ENCODE peak calls at places on chromosomes 1 and 21, in nine cellular contexts. One of them, this sample, is unnamed.

GRCh38 chr1:160374291-160374690 is 7.4 kb downstream of the NHLH1 start:
- DNase-seq in heart left ventricle: no peak
- DNase-seq in prostate gland: no peak
- DNase-seq in sigmoid colon: no peak
- DNase-seq in neural progenitor cell: no peak
- DNase-seq in cardiac muscle cell: no peak
- DNase-seq in ovary: no peak
- DNase-seq in tibial nerve: no peak
- DNase-seq in body of pancreas: no peak
- DNase-seq in this sample: no peak

GRCh38 chr1:214282696-214283225 is 1.8 kb downstream of the SMYD2 start:
- DNase-seq in sigmoid colon: no peak
- DNase-seq in cardiac muscle cell: no peak
- DNase-seq in tibial nerve: no peak
- DNase-seq in neural progenitor cell: no peak
- DNase-seq in heart left ventricle: no peak
- DNase-seq in ovary: no peak
- DNase-seq in body of pancreas: no peak
- DNase-seq in prostate gland: no peak
- DNase-seq in this sample: no peak

GRCh38 chr1:206430031-206430983 is 40.0 kb upstream of the IKBKE start:
- DNase-seq in neural progenitor cell: no peak
- DNase-seq in body of pancreas: no peak
- DNase-seq in prostate gland: no peak
- DNase-seq in tibial nerve: no peak
- DNase-seq in cardiac muscle cell: no peak
- DNase-seq in sigmoid colon: no peak
- DNase-seq in heart left ventricle: no peak
- DNase-seq in ovary: no peak
- DNase-seq in this sample: no peak

GRCh38 chr1:219041141-219041540 is 132.5 kb upstream of the LYPLAL1 start:
- DNase-seq in neural progenitor cell: no peak
- DNase-seq in prostate gland: no peak
- DNase-seq in sigmoid colon: no peak
- DNase-seq in ovary: no peak
- DNase-seq in heart left ventricle: no peak
- DNase-seq in cardiac muscle cell: no peak
- DNase-seq in body of pancreas: no peak
- DNase-seq in tibial nerve: no peak
- DNase-seq in this sample: no peak

GRCh38 chr1:244254467-244254866 is 197.2 kb downstream of the ADSS2 start:
- DNase-seq in body of pancreas: no peak
- DNase-seq in tibial nerve: no peak
- DNase-seq in prostate gland: no peak
- DNase-seq in sigmoid colon: no peak
- DNase-seq in ovary: no peak
- DNase-seq in cardiac muscle cell: no peak
- DNase-seq in heart left ventricle: peak; percentile 63
- DNase-seq in neural progenitor cell: no peak
- DNase-seq in this sample: peak; percentile 50

GRCh38 chr1:149936076-149936991 is at the start of gene MTMR11:
- DNase-seq in body of pancreas: peak; percentile 39
- DNase-seq in heart left ventricle: no peak
- DNase-seq in neural progenitor cell: peak; percentile 23
- DNase-seq in prostate gland: peak; percentile 32
- DNase-seq in cardiac muscle cell: no peak
- DNase-seq in tibial nerve: peak; percentile 26
- DNase-seq in ovary: peak; percentile 56
- DNase-seq in sigmoid colon: peak; percentile 80
- DNase-seq in this sample: no peak

GRCh38 chr1:164695956-164696665 is 137.1 kb downstream of the PBX1 start:
- DNase-seq in body of pancreas: no peak
- DNase-seq in prostate gland: no peak
- DNase-seq in neural progenitor cell: no peak
- DNase-seq in ovary: no peak
- DNase-seq in cardiac muscle cell: no peak
- DNase-seq in heart left ventricle: no peak
- DNase-seq in sigmoid colon: no peak
- DNase-seq in tibial nerve: no peak
- DNase-seq in this sample: no peak

GRCh38 chr1:217211484-217211883 is 419.4 kb downstream of the GPATCH2 start:
- DNase-seq in neural progenitor cell: no peak
- DNase-seq in tibial nerve: no peak
- DNase-seq in ovary: no peak
- DNase-seq in heart left ventricle: no peak
- DNase-seq in prostate gland: no peak
- DNase-seq in body of pancreas: no peak
- DNase-seq in cardiac muscle cell: no peak
- DNase-seq in sigmoid colon: no peak
- DNase-seq in this sample: no peak

GRCh38 chr1:153470707-153471106 is 10.3 kb upstream of the S100A7 start:
- DNase-seq in cardiac muscle cell: no peak
- DNase-seq in tibial nerve: no peak
- DNase-seq in sigmoid colon: no peak
- DNase-seq in prostate gland: no peak
- DNase-seq in ovary: no peak
- DNase-seq in neural progenitor cell: no peak
- DNase-seq in body of pancreas: no peak
- DNase-seq in heart left ventricle: no peak
- DNase-seq in this sample: no peak

GRCh38 chr1:78492376-78492950 is 1.7 kb downstream of the PTGFR start:
- DNase-seq in sigmoid colon: no peak
- DNase-seq in neural progenitor cell: no peak
- DNase-seq in prostate gland: no peak
- DNase-seq in ovary: no peak
- DNase-seq in body of pancreas: no peak
- DNase-seq in heart left ventricle: no peak
- DNase-seq in tibial nerve: no peak
- DNase-seq in cardiac muscle cell: no peak
- DNase-seq in this sample: no peak

GRCh38 chr1:18363436-18363835 is 117.3 kb upstream of the KLHDC7A start:
- DNase-seq in heart left ventricle: no peak
- DNase-seq in neural progenitor cell: no peak
- DNase-seq in prostate gland: no peak
- DNase-seq in sigmoid colon: no peak
- DNase-seq in cardiac muscle cell: no peak
- DNase-seq in tibial nerve: no peak
- DNase-seq in body of pancreas: no peak
- DNase-seq in ovary: no peak
- DNase-seq in this sample: no peak

GRCh38 chr1:150601540-150601939 is 22.1 kb upstream of the MCL1 start:
- DNase-seq in sigmoid colon: no peak
- DNase-seq in neural progenitor cell: no peak
- DNase-seq in tibial nerve: no peak
- DNase-seq in cardiac muscle cell: no peak
- DNase-seq in ovary: no peak
- DNase-seq in prostate gland: no peak
- DNase-seq in heart left ventricle: no peak
- DNase-seq in body of pancreas: no peak
- DNase-seq in this sample: no peak

GRCh38 chr1:45136984-45137383 is 69.4 kb downstream of the ZSWIM5 start:
- DNase-seq in body of pancreas: no peak
- DNase-seq in ovary: no peak
- DNase-seq in prostate gland: no peak
- DNase-seq in neural progenitor cell: no peak
- DNase-seq in sigmoid colon: no peak
- DNase-seq in cardiac muscle cell: no peak
- DNase-seq in heart left ventricle: no peak
- DNase-seq in tibial nerve: no peak
- DNase-seq in this sample: no peak
- H3K4me3 ChIP-seq in body of pancreas: no peak overlapping the region
- H3K4me3 ChIP-seq in ovary: no peak overlapping the region
- H3K4me3 ChIP-seq in prostate gland: no peak overlapping the region
- H3K4me3 ChIP-seq in neural progenitor cell: no peak overlapping the region
- H3K4me3 ChIP-seq in sigmoid colon: no peak overlapping the region
- H3K4me3 ChIP-seq in cardiac muscle cell: no peak overlapping the region
- H3K4me3 ChIP-seq in heart left ventricle: no peak overlapping the region
- H3K4me3 ChIP-seq in tibial nerve: no peak overlapping the region
- H3K4me3 ChIP-seq in this sample: no peak overlapping the region

GRCh38 chr1:93708734-93709481 is 27.3 kb upstream of the BCAR3 start:
- DNase-seq in body of pancreas: no peak
- DNase-seq in tibial nerve: no peak
- DNase-seq in neural progenitor cell: no peak
- DNase-seq in ovary: peak; percentile 43
- DNase-seq in heart left ventricle: peak; percentile 59
- DNase-seq in cardiac muscle cell: peak; percentile 59
- DNase-seq in sigmoid colon: no peak
- DNase-seq in prostate gland: no peak
- DNase-seq in this sample: no peak
- H3K27ac ChIP-seq in body of pancreas: no peak overlapping the region
- H3K27ac ChIP-seq in tibial nerve: no peak overlapping the region
- H3K27ac ChIP-seq in neural progenitor cell: no peak overlapping the region
- H3K27ac ChIP-seq in ovary: no peak overlapping the region
- H3K27ac ChIP-seq in heart left ventricle: peak overlapping the region; percentile 58
- H3K27ac ChIP-seq in cardiac muscle cell: no peak overlapping the region
- H3K27ac ChIP-seq in sigmoid colon: no peak overlapping the region
- H3K27ac ChIP-seq in prostate gland: peak overlapping the region; percentile 26
- H3K27ac ChIP-seq in this sample: no peak overlapping the region

DNA sequence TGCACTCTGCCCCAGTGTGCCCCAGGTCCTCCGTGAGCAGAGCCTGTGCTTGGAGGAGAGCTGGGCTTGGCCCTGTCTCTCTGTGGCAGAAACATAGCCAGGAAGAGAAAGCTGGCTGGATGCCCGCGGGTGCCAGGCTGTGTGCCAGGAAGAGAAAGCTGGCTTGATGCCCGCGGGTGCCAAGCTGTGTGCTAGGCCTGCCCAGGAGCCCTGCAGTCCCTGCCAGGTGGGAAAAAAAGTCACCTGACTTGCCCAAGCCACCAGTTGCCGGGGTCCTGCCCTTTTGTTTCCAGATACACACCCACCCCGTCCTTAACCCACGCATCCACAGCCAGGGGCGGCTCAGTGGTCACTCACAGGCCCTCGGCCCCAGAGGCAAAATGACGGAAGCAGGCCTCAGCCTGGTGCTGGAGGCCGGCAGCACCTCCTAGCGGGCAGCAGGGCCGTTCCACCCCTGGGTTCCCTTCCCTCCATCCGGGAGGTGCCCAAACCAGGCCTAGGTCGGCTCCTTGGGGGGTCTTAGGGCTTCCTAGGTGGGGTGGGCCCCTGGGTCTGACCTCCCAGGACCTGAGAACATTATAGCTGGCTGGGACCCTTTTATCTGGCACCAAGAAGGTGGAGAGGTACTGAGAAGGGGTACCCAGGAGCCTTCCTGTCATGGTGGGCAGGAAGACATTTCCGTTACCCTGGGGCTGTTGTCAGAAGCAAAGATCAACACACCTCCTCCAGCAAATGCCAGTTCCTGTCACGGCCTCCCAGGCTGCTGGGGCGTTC is 9.1 kb downstream of the ITGB2 start:
- DNase-seq in ovary: no peak
- DNase-seq in tibial nerve: peak; percentile 63
- DNase-seq in body of pancreas: peak; percentile 91
- DNase-seq in prostate gland: peak; percentile 85
- DNase-seq in heart left ventricle: peak; percentile 86
- DNase-seq in cardiac muscle cell: no peak
- DNase-seq in sigmoid colon: peak; percentile 88
- DNase-seq in neural progenitor cell: no peak
- DNase-seq in this sample: peak; percentile 78
- TF ChIP-seq CTCF in ovary: no peak
- TF ChIP-seq CTCF in tibial nerve: peak; percentile 9
- TF ChIP-seq CTCF in body of pancreas: peak; percentile 64
- TF ChIP-seq CTCF in prostate gland: no peak
- TF ChIP-seq CTCF in heart left ventricle: peak; percentile 53
- TF ChIP-seq CTCF in cardiac muscle cell: peak; percentile 13
- TF ChIP-seq CTCF in sigmoid colon: no peak
- TF ChIP-seq CTCF in neural progenitor cell: peak; percentile 22
- TF ChIP-seq CTCF in this sample: peak; percentile 27

GRCh38 chr1:223135176-223135575 is 7.9 kb downstream of the TLR5 start:
- DNase-seq in tibial nerve: no peak
- DNase-seq in ovary: peak; percentile 65
- DNase-seq in heart left ventricle: peak; percentile 55
- DNase-seq in prostate gland: peak; percentile 29
- DNase-seq in body of pancreas: no peak
- DNase-seq in cardiac muscle cell: no peak
- DNase-seq in neural progenitor cell: no peak
- DNase-seq in sigmoid colon: peak; percentile 75
- DNase-seq in this sample: peak; percentile 35
- H3K4me3 ChIP-seq in tibial nerve: no peak overlapping the region
- H3K4me3 ChIP-seq in ovary: no peak overlapping the region
- H3K4me3 ChIP-seq in heart left ventricle: no peak overlapping the region
- H3K4me3 ChIP-seq in prostate gland: no peak overlapping the region
- H3K4me3 ChIP-seq in body of pancreas: no peak overlapping the region
- H3K4me3 ChIP-seq in cardiac muscle cell: no peak overlapping the region
- H3K4me3 ChIP-seq in neural progenitor cell: no peak overlapping the region
- H3K4me3 ChIP-seq in sigmoid colon: no peak overlapping the region
- H3K4me3 ChIP-seq in this sample: no peak overlapping the region

DNA sequence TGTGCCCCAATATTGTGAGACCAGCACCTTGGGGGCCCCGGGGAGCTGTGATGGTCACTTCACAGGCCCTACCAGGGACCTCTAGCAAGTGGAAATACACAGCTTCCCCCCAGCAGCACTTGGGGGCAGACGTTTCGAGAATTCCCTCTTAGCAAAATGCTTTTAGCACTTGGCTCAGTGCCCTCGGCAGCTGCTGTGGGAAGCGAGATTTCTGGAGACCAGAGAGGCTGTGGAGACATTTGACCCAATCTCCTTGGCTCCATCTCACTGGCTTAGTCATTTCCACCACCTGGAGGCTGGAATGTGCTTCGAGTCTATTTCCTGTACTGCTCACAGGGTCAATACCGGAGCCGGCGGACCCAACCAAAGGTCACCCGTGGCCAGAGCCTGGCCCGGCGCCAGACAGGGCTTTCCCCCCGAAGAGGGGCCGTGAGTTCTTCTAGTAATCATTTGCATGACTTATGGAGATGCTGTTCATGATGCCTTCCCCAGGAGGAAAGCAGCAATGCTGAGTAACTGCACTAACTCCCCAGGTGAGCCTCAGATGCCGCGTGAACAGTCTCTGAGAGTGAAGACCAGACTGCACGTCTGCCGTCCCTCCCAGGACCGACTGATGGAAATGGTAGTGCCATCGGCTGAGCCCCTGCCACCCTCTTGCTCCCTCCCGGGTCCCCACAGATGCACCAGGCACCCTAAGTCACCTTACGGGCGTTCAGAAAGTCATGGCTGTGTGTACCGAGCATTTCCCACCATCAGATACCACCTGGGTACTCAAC is 4.4 kb upstream of the C2CD2 start:
- DNase-seq in sigmoid colon: peak; percentile 93
- DNase-seq in ovary: peak; percentile 83
- DNase-seq in body of pancreas: peak; percentile 54
- DNase-seq in prostate gland: no peak
- DNase-seq in tibial nerve: peak; percentile 53
- DNase-seq in heart left ventricle: peak; percentile 85
- DNase-seq in cardiac muscle cell: peak; percentile 39
- DNase-seq in neural progenitor cell: no peak
- DNase-seq in this sample: peak; percentile 58
- H3K27ac ChIP-seq in sigmoid colon: peak overlapping the region; percentile 54
- H3K27ac ChIP-seq in ovary: no peak overlapping the region
- H3K27ac ChIP-seq in body of pancreas: no peak overlapping the region
- H3K27ac ChIP-seq in prostate gland: peak overlapping the region; percentile 43
- H3K27ac ChIP-seq in tibial nerve: peak overlapping the region; percentile 4
- H3K27ac ChIP-seq in heart left ventricle: peak overlapping the region; percentile 61
- H3K27ac ChIP-seq in cardiac muscle cell: no peak overlapping the region
- H3K27ac ChIP-seq in neural progenitor cell: no peak overlapping the region
- H3K27ac ChIP-seq in this sample: peak overlapping the region; percentile 59